ENCODE peak calls at places on chromosomes 4 and X, in five cellular contexts. One of them, this sample, is unnamed.

GRCh38 chr4:76028242-76028859 is 5.1 kb upstream of the CXCL10 start:
- DNase-seq in GM23338: no peak
- DNase-seq in right lobe of liver: no peak
- DNase-seq in cardiac muscle cell: peak
- DNase-seq in OCI-LY7: no peak
- DNase-seq in this sample: no peak

GRCh38 chr4:616911-617643 is 8.3 kb upstream of the PDE6B start:
- DNase-seq in right lobe of liver: peak
- DNase-seq in cardiac muscle cell: no peak
- DNase-seq in GM23338: no peak
- DNase-seq in OCI-LY7: no peak
- DNase-seq in this sample: peak

GRCh38 chr4:148778980-148779675 is 336.9 kb upstream of the NR3C2 start:
- DNase-seq in right lobe of liver: no peak
- DNase-seq in GM23338: no peak
- DNase-seq in OCI-LY7: no peak
- DNase-seq in cardiac muscle cell: no peak
- DNase-seq in this sample: no peak

GRCh38 chrX:153933751-153934472 is 925 bp downstream of the NAA10 start:
- DNase-seq in right lobe of liver: no peak
- DNase-seq in GM23338: no peak
- DNase-seq in OCI-LY7: no peak
- DNase-seq in cardiac muscle cell: peak
- DNase-seq in this sample: peak

GRCh38 chr4:109548655-109549054 is 11.4 kb upstream of the MCUB start:
- DNase-seq in OCI-LY7: no peak
- DNase-seq in GM23338: no peak
- DNase-seq in cardiac muscle cell: peak
- DNase-seq in right lobe of liver: no peak
- DNase-seq in this sample: peak

GRCh38 chr4:20487446-20487845 is 212.8 kb upstream of the PACRGL start:
- DNase-seq in OCI-LY7: no peak
- DNase-seq in right lobe of liver: no peak
- DNase-seq in GM23338: no peak
- DNase-seq in cardiac muscle cell: no peak
- DNase-seq in this sample: no peak

GRCh38 chrX:72115380-72115779 is 16.3 kb downstream of the RTL5 start:
- DNase-seq in OCI-LY7: no peak
- DNase-seq in GM23338: no peak
- DNase-seq in cardiac muscle cell: no peak
- DNase-seq in right lobe of liver: no peak
- DNase-seq in this sample: peak

GRCh38 chr4:142314183-142314582 is 531.9 kb downstream of the INPP4B start:
- DNase-seq in OCI-LY7: no peak
- DNase-seq in cardiac muscle cell: no peak
- DNase-seq in right lobe of liver: no peak
- DNase-seq in GM23338: no peak
- DNase-seq in this sample: no peak

GRCh38 chr4:35885081-35885480 is 359.2 kb downstream of the ARAP2 start:
- DNase-seq in right lobe of liver: no peak
- DNase-seq in cardiac muscle cell: no peak
- DNase-seq in OCI-LY7: no peak
- DNase-seq in GM23338: no peak
- DNase-seq in this sample: no peak

GRCh38 chrX:149392896-149393295 is 112.2 kb downstream of the IDS start:
- DNase-seq in cardiac muscle cell: no peak
- DNase-seq in GM23338: no peak
- DNase-seq in right lobe of liver: no peak
- DNase-seq in OCI-LY7: no peak
- DNase-seq in this sample: no peak

GRCh38 chrX:44874481-44875184 is 1.6 kb downstream of the KDM6A start:
- DNase-seq in OCI-LY7: peak
- DNase-seq in cardiac muscle cell: peak
- DNase-seq in right lobe of liver: no peak
- DNase-seq in GM23338: peak
- DNase-seq in this sample: peak

GRCh38 chr4:119131160-119131559 is 4.5 kb upstream of the MYOZ2 start:
- DNase-seq in OCI-LY7: no peak
- DNase-seq in right lobe of liver: no peak
- DNase-seq in GM23338: no peak
- DNase-seq in cardiac muscle cell: no peak
- DNase-seq in this sample: no peak

GRCh38 chr4:167587361-167587760 is 353.1 kb upstream of the SPOCK3 start:
- DNase-seq in right lobe of liver: no peak
- DNase-seq in OCI-LY7: no peak
- DNase-seq in cardiac muscle cell: no peak
- DNase-seq in GM23338: no peak
- DNase-seq in this sample: no peak

GRCh38 chrX:141642979-141643378 is 53.5 kb downstream of the SPANXA2 start:
- DNase-seq in OCI-LY7: no peak
- DNase-seq in GM23338: peak
- DNase-seq in right lobe of liver: no peak
- DNase-seq in cardiac muscle cell: peak
- DNase-seq in this sample: no peak

GRCh38 chr4:67250497-67250896 is 294.8 kb downstream of the CENPC start:
- DNase-seq in cardiac muscle cell: no peak
- DNase-seq in right lobe of liver: no peak
- DNase-seq in OCI-LY7: no peak
- DNase-seq in GM23338: no peak
- DNase-seq in this sample: no peak

GRCh38 chr4:174611792-174612191 is 89.5 kb upstream of the HPGD start:
- DNase-seq in right lobe of liver: no peak
- DNase-seq in OCI-LY7: no peak
- DNase-seq in cardiac muscle cell: no peak
- DNase-seq in GM23338: no peak
- DNase-seq in this sample: no peak

GRCh38 chrX:112642349-112642748 is 37.4 kb downstream of the LHFPL1 start:
- DNase-seq in cardiac muscle cell: peak
- DNase-seq in GM23338: peak
- DNase-seq in right lobe of liver: no peak
- DNase-seq in OCI-LY7: peak
- DNase-seq in this sample: peak

GRCh38 chr4:169279111-169279510 is 8.4 kb upstream of the SH3RF1 start:
- DNase-seq in cardiac muscle cell: no peak
- DNase-seq in right lobe of liver: no peak
- DNase-seq in GM23338: no peak
- DNase-seq in OCI-LY7: no peak
- DNase-seq in this sample: no peak

GRCh38 chrX:117641913-117642656 is 474.5 kb downstream of the KLHL13 start:
- DNase-seq in cardiac muscle cell: no peak
- DNase-seq in right lobe of liver: peak
- DNase-seq in OCI-LY7: no peak
- DNase-seq in GM23338: no peak
- DNase-seq in this sample: no peak

GRCh38 chr4:76578002-76578560 is 143.1 kb downstream of the SHROOM3 start:
- DNase-seq in right lobe of liver: no peak
- DNase-seq in cardiac muscle cell: no peak
- DNase-seq in GM23338: no peak
- DNase-seq in OCI-LY7: no peak
- DNase-seq in this sample: no peak

GRCh38 chr4:61068745-61069144 is 131.4 kb upstream of the ADGRL3 start:
- DNase-seq in OCI-LY7: no peak
- DNase-seq in right lobe of liver: no peak
- DNase-seq in cardiac muscle cell: peak
- DNase-seq in GM23338: no peak
- DNase-seq in this sample: no peak

GRCh38 chr4:128633067-128633466 is 176.4 kb upstream of the JADE1 start:
- DNase-seq in GM23338: no peak
- DNase-seq in cardiac muscle cell: no peak
- DNase-seq in OCI-LY7: no peak
- DNase-seq in right lobe of liver: no peak
- DNase-seq in this sample: no peak

GRCh38 chr4:128635939-128636551 is 173.5 kb upstream of the JADE1 start:
- DNase-seq in GM23338: no peak
- DNase-seq in right lobe of liver: no peak
- DNase-seq in cardiac muscle cell: peak
- DNase-seq in OCI-LY7: no peak
- DNase-seq in this sample: no peak

GRCh38 chr4:128635141-128635911 is 174.2 kb upstream of the JADE1 start:
- DNase-seq in GM23338: no peak
- DNase-seq in OCI-LY7: no peak
- DNase-seq in cardiac muscle cell: peak
- DNase-seq in right lobe of liver: peak
- DNase-seq in this sample: no peak

DNA sequence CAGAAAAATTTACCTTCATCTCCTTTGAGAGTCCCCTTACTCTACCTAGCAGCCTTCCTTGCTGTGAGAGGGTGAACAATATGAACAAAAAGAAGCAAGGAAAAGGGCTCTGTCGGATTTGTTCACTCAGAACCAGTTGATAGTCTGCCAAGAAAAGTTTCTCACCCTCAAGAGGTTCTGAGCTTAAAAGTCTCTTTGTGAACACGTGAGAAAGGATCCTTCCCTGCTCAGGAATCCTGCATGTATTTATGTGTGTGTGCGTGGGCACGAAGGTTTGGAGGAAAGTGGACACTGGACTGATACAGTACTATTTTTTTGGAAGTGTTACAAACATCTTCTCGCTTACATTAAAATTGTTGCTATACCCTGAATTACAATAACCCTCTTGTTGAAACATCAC is 178.6 kb upstream of the JADE1 start:
- DNase-seq in right lobe of liver: no peak
- DNase-seq in cardiac muscle cell: peak
- DNase-seq in GM23338: no peak
- DNase-seq in OCI-LY7: no peak
- DNase-seq in this sample: peak
- H3K27ac ChIP-seq in right lobe of liver: no peak
- H3K27ac ChIP-seq in cardiac muscle cell: no peak
- H3K27ac ChIP-seq in GM23338: no peak
- H3K27ac ChIP-seq in OCI-LY7: no peak
- H3K27ac ChIP-seq in this sample: no peak

GRCh38 chrX:80237072-80237471 is 183.2 kb upstream of the TENT5D start:
- DNase-seq in right lobe of liver: no peak
- DNase-seq in OCI-LY7: no peak
- DNase-seq in cardiac muscle cell: no peak
- DNase-seq in GM23338: peak
- DNase-seq in this sample: no peak
- TF ChIP-seq CTCF in right lobe of liver: no peak
- TF ChIP-seq CTCF in OCI-LY7: no peak
- TF ChIP-seq CTCF in cardiac muscle cell: no peak
- TF ChIP-seq CTCF in GM23338: peak
- TF ChIP-seq CTCF in this sample: no peak

GRCh38 chrX:103656623-103657022 is 27.8 kb downstream of the TCEAL1 start:
- DNase-seq in right lobe of liver: no peak
- DNase-seq in GM23338: no peak
- DNase-seq in cardiac muscle cell: no peak
- DNase-seq in OCI-LY7: no peak
- DNase-seq in this sample: peak
- H3K27ac ChIP-seq in right lobe of liver: no peak
- H3K27ac ChIP-seq in GM23338: no peak
- H3K27ac ChIP-seq in cardiac muscle cell: no peak
- H3K27ac ChIP-seq in OCI-LY7: no peak
- H3K27ac ChIP-seq in this sample: peak

GRCh38 chr4:15961778-15962510 is 1.0 kb downstream of the FGFBP2 start:
- DNase-seq in cardiac muscle cell: no peak
- DNase-seq in right lobe of liver: no peak
- DNase-seq in OCI-LY7: no peak
- DNase-seq in GM23338: no peak
- DNase-seq in this sample: no peak

GRCh38 chr4:15964159-15964558 is 1.2 kb upstream of the FGFBP2 start:
- DNase-seq in right lobe of liver: no peak
- DNase-seq in OCI-LY7: peak
- DNase-seq in GM23338: peak
- DNase-seq in cardiac muscle cell: no peak
- DNase-seq in this sample: no peak

GRCh38 chr4:15965325-15965724 is 2.4 kb upstream of the FGFBP2 start:
- DNase-seq in OCI-LY7: no peak
- DNase-seq in GM23338: no peak
- DNase-seq in right lobe of liver: no peak
- DNase-seq in cardiac muscle cell: no peak
- DNase-seq in this sample: no peak

GRCh38 chr4:15963568-15963967 is 593 bp upstream of the FGFBP2 start:
- DNase-seq in GM23338: no peak
- DNase-seq in right lobe of liver: no peak
- DNase-seq in OCI-LY7: no peak
- DNase-seq in cardiac muscle cell: no peak
- DNase-seq in this sample: no peak

DNA sequence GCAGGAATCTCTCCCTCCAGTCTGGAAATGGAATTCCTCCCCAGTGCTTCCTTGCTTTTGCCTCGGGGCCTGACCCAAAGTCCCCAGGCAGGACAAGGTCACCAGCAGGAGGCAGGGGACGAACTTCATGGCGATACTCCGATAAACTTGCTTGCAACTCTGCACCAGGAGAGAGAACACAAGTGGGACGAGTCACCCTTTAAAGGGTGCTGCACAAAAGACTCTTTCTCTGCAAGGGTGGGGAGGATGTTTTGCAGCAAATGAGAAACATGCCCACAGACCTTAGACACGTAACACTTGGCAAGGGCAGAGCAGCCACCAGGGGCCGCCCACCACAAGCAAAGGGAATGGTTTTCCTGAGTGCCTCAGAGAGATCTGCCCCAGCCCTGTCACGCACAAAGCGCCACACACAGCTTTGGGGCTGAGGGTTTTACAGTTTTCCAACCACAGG is at the start of gene FGFBP2:
- DNase-seq in right lobe of liver: no peak
- DNase-seq in cardiac muscle cell: peak
- DNase-seq in OCI-LY7: peak
- DNase-seq in GM23338: peak
- DNase-seq in this sample: peak
- TF ChIP-seq CTCF in right lobe of liver: peak
- TF ChIP-seq CTCF in cardiac muscle cell: peak
- TF ChIP-seq CTCF in OCI-LY7: peak
- TF ChIP-seq CTCF in GM23338: peak
- TF ChIP-seq CTCF in this sample: peak

GRCh38 chr4:147447820-147448219 is 33.1 kb upstream of the EDNRA start:
- DNase-seq in OCI-LY7: no peak
- DNase-seq in cardiac muscle cell: no peak
- DNase-seq in GM23338: no peak
- DNase-seq in right lobe of liver: no peak
- DNase-seq in this sample: no peak

GRCh38 chr4:147456706-147457105 is 24.2 kb upstream of the EDNRA start:
- DNase-seq in GM23338: no peak
- DNase-seq in right lobe of liver: no peak
- DNase-seq in cardiac muscle cell: no peak
- DNase-seq in OCI-LY7: no peak
- DNase-seq in this sample: no peak

DNA sequence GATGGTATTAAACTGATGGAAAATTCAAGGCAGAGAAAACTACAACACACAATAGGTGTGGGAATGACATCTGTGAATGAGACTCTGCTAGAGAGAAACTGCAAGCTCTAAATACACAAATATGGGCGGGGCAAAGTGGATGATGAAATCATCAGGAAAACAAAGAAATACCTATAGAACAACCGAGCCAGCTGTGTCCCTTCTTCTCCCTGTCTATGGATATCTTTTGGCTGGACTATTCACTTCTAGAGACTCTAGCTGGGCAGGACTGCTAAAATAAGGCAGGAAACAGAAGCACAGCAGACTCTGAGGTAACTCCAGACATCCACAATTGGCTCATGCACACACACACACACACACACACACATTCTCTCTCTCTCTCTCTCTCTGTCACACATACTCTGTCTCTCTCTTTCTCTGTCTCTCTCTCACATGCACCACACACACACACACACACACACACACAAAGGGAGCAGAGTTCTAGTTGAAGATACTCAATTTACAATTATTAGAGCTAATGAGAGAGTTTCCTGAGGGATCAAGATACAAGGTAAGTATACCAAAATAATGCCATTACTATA is 27.2 kb upstream of the EDNRA start:
- DNase-seq in OCI-LY7: no peak
- DNase-seq in right lobe of liver: no peak
- DNase-seq in cardiac muscle cell: peak
- DNase-seq in GM23338: peak
- DNase-seq in this sample: no peak
- H3K27ac ChIP-seq in OCI-LY7: no peak
- H3K27ac ChIP-seq in right lobe of liver: no peak
- H3K27ac ChIP-seq in cardiac muscle cell: no peak
- H3K27ac ChIP-seq in GM23338: no peak
- H3K27ac ChIP-seq in this sample: no peak